ENCODE peak calls at places on chromosomes 3 and 15, in six cellular contexts. One of them, this sample, is unnamed.
A peak's percentile ranks its signal among the peaks of the same experiment; 100 is the strongest.

GRCh38 chr15:66498501-66499386 is 1.2 kb upstream of the SNAPC5 start:
- DNase-seq in right lobe of liver: no peak
- DNase-seq in H54: no peak
- DNase-seq in lower leg skin: no peak
- DNase-seq in tibial nerve: no peak
- DNase-seq in uterus: no peak
- DNase-seq in this sample: no peak

GRCh38 chr3:20111836-20112235 is 71.6 kb downstream of the KAT2B start:
- DNase-seq in right lobe of liver: no peak
- DNase-seq in H54: peak; percentile 40
- DNase-seq in lower leg skin: no peak
- DNase-seq in tibial nerve: no peak
- DNase-seq in uterus: no peak
- DNase-seq in this sample: no peak

GRCh38 chr3:51982352-51982837 is 940 bp upstream of the ACY1 start:
- DNase-seq in right lobe of liver: peak; percentile 91
- DNase-seq in H54: peak; percentile 81
- DNase-seq in lower leg skin: peak; percentile 86
- DNase-seq in tibial nerve: no peak
- DNase-seq in uterus: no peak
- DNase-seq in this sample: peak; percentile 73

GRCh38 chr3:37862712-37863551 is 1.3 kb downstream of the CTDSPL start:
- DNase-seq in right lobe of liver: no peak
- DNase-seq in H54: no peak
- DNase-seq in lower leg skin: peak; percentile 88
- DNase-seq in tibial nerve: peak; percentile 55
- DNase-seq in uterus: peak; percentile 41
- DNase-seq in this sample: no peak

GRCh38 chr3:53011324-53011723 is 34.5 kb downstream of the SFMBT1 start:
- DNase-seq in right lobe of liver: no peak
- DNase-seq in H54: no peak
- DNase-seq in lower leg skin: no peak
- DNase-seq in tibial nerve: no peak
- DNase-seq in uterus: no peak
- DNase-seq in this sample: no peak

GRCh38 chr3:38274864-38275649 is 7.0 kb upstream of the SLC22A14 start:
- DNase-seq in right lobe of liver: no peak
- DNase-seq in H54: no peak
- DNase-seq in lower leg skin: peak; percentile 77
- DNase-seq in tibial nerve: no peak
- DNase-seq in uterus: no peak
- DNase-seq in this sample: no peak

GRCh38 chr3:66817946-66818557 is 180.1 kb upstream of the KBTBD8 start:
- DNase-seq in right lobe of liver: no peak
- DNase-seq in H54: no peak
- DNase-seq in lower leg skin: no peak
- DNase-seq in tibial nerve: no peak
- DNase-seq in uterus: no peak
- DNase-seq in this sample: no peak

GRCh38 chr3:76505202-76505875 is 534.6 kb upstream of the ROBO2 start:
- DNase-seq in right lobe of liver: no peak
- DNase-seq in H54: no peak
- DNase-seq in lower leg skin: no peak
- DNase-seq in tibial nerve: no peak
- DNase-seq in uterus: no peak
- DNase-seq in this sample: no peak

GRCh38 chr3:36305929-36306520 is 74.3 kb upstream of the STAC start:
- DNase-seq in right lobe of liver: no peak
- DNase-seq in H54: peak; percentile 5
- DNase-seq in lower leg skin: no peak
- DNase-seq in tibial nerve: no peak
- DNase-seq in uterus: no peak
- DNase-seq in this sample: no peak

GRCh38 chr3:45409921-45410320 is 21.5 kb downstream of the LARS2 start:
- DNase-seq in right lobe of liver: no peak
- DNase-seq in H54: no peak
- DNase-seq in lower leg skin: no peak
- DNase-seq in tibial nerve: peak; percentile 78
- DNase-seq in uterus: peak; percentile 77
- DNase-seq in this sample: no peak

GRCh38 chr3:69320867-69321266 is 65.0 kb downstream of the FRMD4B start:
- DNase-seq in right lobe of liver: no peak
- DNase-seq in H54: no peak
- DNase-seq in lower leg skin: no peak
- DNase-seq in tibial nerve: no peak
- DNase-seq in uterus: no peak
- DNase-seq in this sample: no peak

GRCh38 chr3:186520957-186521842 is 23.0 kb downstream of the CRYGS start:
- DNase-seq in right lobe of liver: no peak
- DNase-seq in H54: no peak
- DNase-seq in lower leg skin: no peak
- DNase-seq in tibial nerve: no peak
- DNase-seq in uterus: no peak
- DNase-seq in this sample: no peak

GRCh38 chr15:73601449-73602425 is 31.5 kb downstream of the NPTN start:
- DNase-seq in right lobe of liver: no peak
- DNase-seq in H54: no peak
- DNase-seq in lower leg skin: no peak
- DNase-seq in tibial nerve: peak; percentile 72
- DNase-seq in uterus: peak; percentile 59
- DNase-seq in this sample: no peak

GRCh38 chr15:45276851-45277250 is 24.8 kb downstream of the SLC28A2 start:
- DNase-seq in right lobe of liver: no peak
- DNase-seq in H54: no peak
- DNase-seq in lower leg skin: no peak
- DNase-seq in tibial nerve: peak; percentile 15
- DNase-seq in uterus: no peak
- DNase-seq in this sample: no peak

GRCh38 chr3:77320514-77320913 is 280.6 kb downstream of the ROBO2 start:
- DNase-seq in right lobe of liver: no peak
- DNase-seq in H54: no peak
- DNase-seq in lower leg skin: no peak
- DNase-seq in tibial nerve: no peak
- DNase-seq in uterus: no peak
- DNase-seq in this sample: no peak

GRCh38 chr15:48076454-48076853 is 44.3 kb upstream of the SLC24A5 start:
- DNase-seq in right lobe of liver: no peak
- DNase-seq in H54: no peak
- DNase-seq in lower leg skin: no peak
- DNase-seq in tibial nerve: no peak
- DNase-seq in uterus: no peak
- DNase-seq in this sample: no peak

GRCh38 chr3:165642761-165643432 is 194.3 kb downstream of the BCHE start:
- DNase-seq in right lobe of liver: peak; percentile 51
- DNase-seq in H54: peak; percentile 39
- DNase-seq in lower leg skin: no peak
- DNase-seq in tibial nerve: peak; percentile 48
- DNase-seq in uterus: peak; percentile 71
- DNase-seq in this sample: no peak

GRCh38 chr3:101676219-101676764 is 640 bp downstream of the ZBTB11 start:
- DNase-seq in right lobe of liver: peak; percentile 97
- DNase-seq in H54: peak; percentile 84
- DNase-seq in lower leg skin: peak; percentile 98
- DNase-seq in tibial nerve: peak; percentile 78
- DNase-seq in uterus: peak; percentile 93
- DNase-seq in this sample: peak; percentile 86
- TF ChIP-seq POLR2A in right lobe of liver: peak; percentile 44
- TF ChIP-seq POLR2A in H54: peak; percentile 51
- TF ChIP-seq POLR2A in lower leg skin: no peak
- TF ChIP-seq POLR2A in tibial nerve: peak; percentile 6
- TF ChIP-seq POLR2A in uterus: peak; percentile 59
- TF ChIP-seq POLR2A in this sample: peak; percentile 61

GRCh38 chr15:90184119-90184785 is 16.9 kb upstream of the SEMA4B start:
- DNase-seq in right lobe of liver: peak; percentile 93
- DNase-seq in H54: peak; percentile 57
- DNase-seq in lower leg skin: peak; percentile 92
- DNase-seq in tibial nerve: peak; percentile 64
- DNase-seq in uterus: peak; percentile 89
- DNase-seq in this sample: no peak

GRCh38 chr15:90187257-90187868 is 13.8 kb upstream of the SEMA4B start:
- DNase-seq in right lobe of liver: no peak
- DNase-seq in H54: no peak
- DNase-seq in lower leg skin: no peak
- DNase-seq in tibial nerve: no peak
- DNase-seq in uterus: no peak
- DNase-seq in this sample: no peak

GRCh38 chr15:90181781-90182180 is 19.3 kb upstream of the SEMA4B start:
- DNase-seq in right lobe of liver: no peak
- DNase-seq in H54: no peak
- DNase-seq in lower leg skin: no peak
- DNase-seq in tibial nerve: no peak
- DNase-seq in uterus: no peak
- DNase-seq in this sample: no peak

GRCh38 chr15:90188914-90189748 is 12.0 kb upstream of the SEMA4B start:
- DNase-seq in right lobe of liver: no peak
- DNase-seq in H54: no peak
- DNase-seq in lower leg skin: no peak
- DNase-seq in tibial nerve: no peak
- DNase-seq in uterus: no peak
- DNase-seq in this sample: no peak

DNA sequence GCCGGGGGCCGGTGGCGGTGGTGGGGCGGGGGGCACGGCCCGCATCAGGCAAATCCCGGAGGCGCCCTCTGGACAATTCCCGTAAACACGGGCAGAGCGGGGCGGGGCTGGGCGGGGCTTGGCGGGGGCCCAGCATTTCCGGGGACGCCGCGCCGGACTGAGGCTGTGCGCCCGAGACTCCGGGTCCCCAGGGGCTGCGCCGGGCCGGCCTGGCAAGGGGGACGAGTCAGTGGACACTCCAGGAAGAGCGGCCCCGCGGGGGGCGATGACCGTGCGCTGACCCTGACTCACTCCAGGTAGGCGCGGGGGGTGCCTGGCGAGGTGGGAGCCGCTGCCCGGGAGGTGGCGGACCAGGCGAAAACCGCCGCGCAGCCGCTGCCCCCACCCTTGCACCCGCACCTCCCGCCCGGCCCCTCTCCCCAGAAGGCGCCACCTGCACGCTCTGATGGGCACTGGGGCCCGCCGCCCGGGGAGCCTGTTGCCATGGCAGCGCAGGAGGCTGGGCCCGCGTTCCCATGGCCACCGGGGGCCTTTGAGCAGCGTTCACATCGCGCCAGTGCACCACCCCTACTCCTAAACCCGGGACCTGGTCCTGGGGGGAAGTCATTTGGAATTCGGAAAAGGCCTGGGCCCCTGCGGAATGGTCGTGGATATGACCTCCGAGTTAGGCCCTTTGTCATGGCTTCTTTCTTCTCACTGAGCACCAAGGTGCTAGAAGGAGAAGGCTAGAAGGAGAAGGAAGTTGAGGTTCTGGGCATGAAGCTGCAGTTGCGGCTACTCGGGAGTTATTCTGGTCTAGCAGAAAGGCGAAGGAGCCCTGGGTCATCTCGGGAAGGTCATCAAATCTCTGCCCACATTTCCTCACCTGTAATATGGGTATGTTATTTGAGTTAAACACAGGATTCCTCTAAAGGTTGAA is 16.1 kb upstream of the SEMA4B start:
- DNase-seq in right lobe of liver: peak; percentile 77
- DNase-seq in H54: peak; percentile 57
- DNase-seq in lower leg skin: peak; percentile 92
- DNase-seq in tibial nerve: peak; percentile 41
- DNase-seq in uterus: peak; percentile 61
- DNase-seq in this sample: peak; percentile 78
- TF ChIP-seq POLR2A in right lobe of liver: peak; percentile 69
- TF ChIP-seq POLR2A in H54: peak; percentile 12
- TF ChIP-seq POLR2A in lower leg skin: no peak
- TF ChIP-seq POLR2A in tibial nerve: no peak
- TF ChIP-seq POLR2A in uterus: peak; percentile 53
- TF ChIP-seq POLR2A in this sample: no peak

DNA sequence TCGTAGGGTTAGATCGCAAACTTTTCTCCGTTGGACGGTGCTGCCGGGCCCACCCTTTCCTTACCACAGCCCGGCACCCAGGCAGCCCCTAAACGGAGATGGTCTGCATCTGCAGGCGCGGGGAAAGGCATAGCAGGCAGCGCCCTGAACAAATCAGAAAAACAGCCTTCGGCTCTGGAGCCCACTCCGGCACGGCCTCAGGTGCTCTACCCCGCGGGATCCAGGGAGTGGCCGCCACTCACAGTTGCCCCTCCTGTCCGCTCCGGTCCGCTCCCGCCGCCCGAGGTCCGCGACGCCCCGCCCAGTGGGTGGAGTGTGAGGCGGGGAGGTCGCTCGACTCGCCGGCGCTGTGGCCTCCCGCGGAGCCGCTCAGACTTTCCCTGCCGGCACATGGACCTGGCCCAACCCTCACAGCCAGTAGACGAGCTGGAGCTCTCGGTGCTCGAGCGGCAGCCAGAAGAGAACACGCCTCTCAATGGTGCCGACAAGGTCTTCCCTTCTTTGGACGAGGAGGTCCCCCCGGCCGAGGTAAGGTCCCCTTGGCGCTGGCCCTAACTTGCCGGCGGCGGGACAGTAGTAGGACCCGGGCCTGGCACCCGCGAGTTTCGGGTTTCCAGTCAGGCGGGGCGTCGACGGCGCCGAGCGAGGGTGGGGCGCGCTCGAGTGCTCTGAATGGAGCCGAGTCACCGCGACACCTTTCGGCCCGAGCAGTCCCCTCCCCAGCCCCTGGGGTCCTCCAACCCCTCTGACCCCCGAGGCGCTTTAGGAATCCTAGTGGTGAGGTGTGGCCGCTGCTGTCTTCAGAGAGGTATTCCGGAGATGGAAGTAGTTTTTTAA is at the start of gene C3orf52:
- DNase-seq in right lobe of liver: peak; percentile 80
- DNase-seq in H54: peak; percentile 87
- DNase-seq in lower leg skin: peak; percentile 94
- DNase-seq in tibial nerve: peak; percentile 59
- DNase-seq in uterus: peak; percentile 58
- DNase-seq in this sample: peak; percentile 68
- TF ChIP-seq POLR2A in right lobe of liver: no peak
- TF ChIP-seq POLR2A in H54: peak; percentile 74
- TF ChIP-seq POLR2A in lower leg skin: no peak
- TF ChIP-seq POLR2A in tibial nerve: no peak
- TF ChIP-seq POLR2A in uterus: no peak
- TF ChIP-seq POLR2A in this sample: no peak

DNA sequence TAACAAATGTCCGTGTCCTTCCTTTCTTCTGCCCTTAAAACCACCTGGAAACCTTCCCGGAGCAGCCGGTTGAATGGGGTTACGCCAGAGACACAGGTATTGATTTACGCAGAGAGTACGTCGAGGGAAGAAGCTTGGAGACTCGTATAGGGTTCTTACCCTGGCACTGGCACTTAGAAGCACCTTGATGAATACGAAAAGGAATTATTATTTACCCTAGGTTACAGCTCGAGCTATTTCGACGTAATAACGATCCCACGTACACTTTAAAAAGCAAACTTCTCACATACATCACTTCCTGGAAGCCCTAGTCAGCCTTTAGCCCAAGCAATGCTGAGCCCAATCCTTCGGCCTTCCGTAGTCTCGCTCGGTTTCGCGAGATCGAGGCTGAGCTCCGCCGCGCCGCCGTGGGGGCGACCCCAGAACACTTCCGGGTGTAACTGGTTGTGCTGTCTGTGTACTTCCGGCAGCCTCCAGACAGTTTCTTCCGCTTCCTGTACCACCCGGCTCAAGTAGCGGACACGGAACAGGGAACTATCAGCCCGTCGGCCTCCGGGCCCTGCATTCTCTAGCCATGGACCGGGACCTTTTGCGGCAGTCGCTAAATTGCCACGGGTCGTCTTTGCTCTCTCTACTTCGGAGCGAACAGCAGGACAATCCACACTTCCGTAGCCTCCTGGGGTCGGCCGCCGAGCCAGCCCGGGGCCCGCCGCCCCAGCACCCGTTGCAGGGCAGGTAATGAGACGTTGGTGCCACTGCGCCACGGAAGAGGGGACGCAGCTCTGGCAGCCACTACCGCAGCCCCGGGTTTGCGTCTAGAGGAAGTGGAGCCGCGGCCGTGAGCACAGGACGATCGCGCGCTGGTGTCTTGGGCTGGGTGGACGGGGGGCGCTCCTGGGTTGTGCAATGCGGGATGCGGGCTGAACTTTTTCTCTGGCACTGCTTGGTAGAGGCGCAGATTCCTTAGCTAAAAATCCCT is at the start of gene TTC14:
- DNase-seq in right lobe of liver: peak; percentile 94
- DNase-seq in H54: peak; percentile 93
- DNase-seq in lower leg skin: peak; percentile 98
- DNase-seq in tibial nerve: peak; percentile 76
- DNase-seq in uterus: peak; percentile 84
- DNase-seq in this sample: peak; percentile 74
- TF ChIP-seq POLR2A in right lobe of liver: peak; percentile 68
- TF ChIP-seq POLR2A in H54: peak; percentile 74
- TF ChIP-seq POLR2A in lower leg skin: no peak
- TF ChIP-seq POLR2A in tibial nerve: no peak
- TF ChIP-seq POLR2A in uterus: peak; percentile 11
- TF ChIP-seq POLR2A in this sample: peak; percentile 85